ENCODE peak calls at places on chromosomes 5 and 9, in nine cellular contexts. One of them, this sample, is unnamed.

GRCh38 chr9:125254231-125254630 is 7.4 kb upstream of the GAPVD1 start:
- DNase-seq in EL: no peak
- DNase-seq in memory B cell: no peak
- DNase-seq in stimulated activated CD8-positive, alpha-beta memory T cell treated with anti-CD3 and anti-CD28 coated beads, Interleukin-7, amount 100 ng/mL, for 48 hours: no peak
- DNase-seq in Kasumi-1: no peak
- DNase-seq in aorta: no peak
- DNase-seq in HuH-7.5: no peak
- DNase-seq in right cardiac atrium: no peak
- DNase-seq in globus pallidus: no peak
- DNase-seq in this sample: no peak

GRCh38 chr9:120583958-120584369 is 4.0 kb upstream of the CDK5RAP2 start:
- DNase-seq in HuH-7.5: no peak
- DNase-seq in right cardiac atrium: peak
- DNase-seq in EL: peak
- DNase-seq in memory B cell: peak
- DNase-seq in Kasumi-1: peak
- DNase-seq in globus pallidus: peak
- DNase-seq in stimulated activated CD8-positive, alpha-beta memory T cell treated with anti-CD3 and anti-CD28 coated beads, Interleukin-7, amount 100 ng/mL, for 48 hours: peak
- DNase-seq in aorta: no peak
- DNase-seq in this sample: no peak

GRCh38 chr9:131398204-131398603 is 4.3 kb downstream of the PRRC2B start:
- DNase-seq in stimulated activated CD8-positive, alpha-beta memory T cell treated with anti-CD3 and anti-CD28 coated beads, Interleukin-7, amount 100 ng/mL, for 48 hours: no peak
- DNase-seq in memory B cell: no peak
- DNase-seq in EL: no peak
- DNase-seq in globus pallidus: no peak
- DNase-seq in HuH-7.5: no peak
- DNase-seq in right cardiac atrium: no peak
- DNase-seq in aorta: peak
- DNase-seq in Kasumi-1: peak
- DNase-seq in this sample: no peak

GRCh38 chr5:178304016-178304415 is 71.4 kb upstream of the PHYKPL start:
- DNase-seq in aorta: no peak
- DNase-seq in HuH-7.5: no peak
- DNase-seq in stimulated activated CD8-positive, alpha-beta memory T cell treated with anti-CD3 and anti-CD28 coated beads, Interleukin-7, amount 100 ng/mL, for 48 hours: no peak
- DNase-seq in right cardiac atrium: no peak
- DNase-seq in EL: no peak
- DNase-seq in globus pallidus: no peak
- DNase-seq in Kasumi-1: no peak
- DNase-seq in memory B cell: no peak
- DNase-seq in this sample: no peak

GRCh38 chr5:132496631-132497487 is 6.3 kb upstream of the IRF1 start:
- DNase-seq in memory B cell: no peak
- DNase-seq in aorta: peak
- DNase-seq in right cardiac atrium: peak
- DNase-seq in EL: peak
- DNase-seq in Kasumi-1: peak
- DNase-seq in globus pallidus: peak
- DNase-seq in stimulated activated CD8-positive, alpha-beta memory T cell treated with anti-CD3 and anti-CD28 coated beads, Interleukin-7, amount 100 ng/mL, for 48 hours: peak
- DNase-seq in HuH-7.5: peak
- DNase-seq in this sample: peak

GRCh38 chr9:33130961-33131360 is 36.2 kb downstream of the B4GALT1 start:
- DNase-seq in Kasumi-1: no peak
- DNase-seq in EL: no peak
- DNase-seq in globus pallidus: no peak
- DNase-seq in memory B cell: no peak
- DNase-seq in right cardiac atrium: no peak
- DNase-seq in HuH-7.5: no peak
- DNase-seq in stimulated activated CD8-positive, alpha-beta memory T cell treated with anti-CD3 and anti-CD28 coated beads, Interleukin-7, amount 100 ng/mL, for 48 hours: no peak
- DNase-seq in aorta: no peak
- DNase-seq in this sample: no peak

GRCh38 chr9:33202552-33203300 is 35.6 kb upstream of the B4GALT1 start:
- DNase-seq in memory B cell: peak
- DNase-seq in globus pallidus: no peak
- DNase-seq in HuH-7.5: no peak
- DNase-seq in Kasumi-1: no peak
- DNase-seq in EL: peak
- DNase-seq in stimulated activated CD8-positive, alpha-beta memory T cell treated with anti-CD3 and anti-CD28 coated beads, Interleukin-7, amount 100 ng/mL, for 48 hours: peak
- DNase-seq in right cardiac atrium: peak
- DNase-seq in aorta: peak
- DNase-seq in this sample: peak

GRCh38 chr5:153938131-153938842 is 100.4 kb downstream of the FAM114A2 start:
- DNase-seq in memory B cell: no peak
- DNase-seq in aorta: no peak
- DNase-seq in EL: peak
- DNase-seq in stimulated activated CD8-positive, alpha-beta memory T cell treated with anti-CD3 and anti-CD28 coated beads, Interleukin-7, amount 100 ng/mL, for 48 hours: no peak
- DNase-seq in right cardiac atrium: no peak
- DNase-seq in HuH-7.5: no peak
- DNase-seq in Kasumi-1: no peak
- DNase-seq in globus pallidus: no peak
- DNase-seq in this sample: no peak

GRCh38 chr9:133347515-133347984 is 381 bp downstream of the MED22 start:
- DNase-seq in memory B cell: peak
- DNase-seq in Kasumi-1: peak
- DNase-seq in EL: no peak
- DNase-seq in right cardiac atrium: peak
- DNase-seq in stimulated activated CD8-positive, alpha-beta memory T cell treated with anti-CD3 and anti-CD28 coated beads, Interleukin-7, amount 100 ng/mL, for 48 hours: no peak
- DNase-seq in globus pallidus: peak
- DNase-seq in HuH-7.5: peak
- DNase-seq in aorta: peak
- DNase-seq in this sample: peak

GRCh38 chr5:176438959-176439757 is 9.0 kb upstream of the FAF2 start:
- DNase-seq in right cardiac atrium: no peak
- DNase-seq in HuH-7.5: no peak
- DNase-seq in stimulated activated CD8-positive, alpha-beta memory T cell treated with anti-CD3 and anti-CD28 coated beads, Interleukin-7, amount 100 ng/mL, for 48 hours: no peak
- DNase-seq in aorta: no peak
- DNase-seq in EL: peak
- DNase-seq in Kasumi-1: no peak
- DNase-seq in memory B cell: no peak
- DNase-seq in globus pallidus: no peak
- DNase-seq in this sample: no peak

GRCh38 chr9:80619356-80619755 is 1047.6 kb downstream of the TLE4 start:
- DNase-seq in globus pallidus: no peak
- DNase-seq in memory B cell: no peak
- DNase-seq in Kasumi-1: no peak
- DNase-seq in EL: no peak
- DNase-seq in HuH-7.5: no peak
- DNase-seq in stimulated activated CD8-positive, alpha-beta memory T cell treated with anti-CD3 and anti-CD28 coated beads, Interleukin-7, amount 100 ng/mL, for 48 hours: no peak
- DNase-seq in right cardiac atrium: no peak
- DNase-seq in aorta: no peak
- DNase-seq in this sample: no peak

This sample was measured in left ventricle myocardium superior.